ENCODE peak calls at places on chromosomes 13 and 19, in five cellular contexts. One of them, this sample, is unnamed. For H3K4me1, the result is how much of the 10 kb centered on the place peaks cover.

GRCh38 chr13:36526897-36527296 is 94.6 kb downstream of the CCNA1 start:
- DNase-seq in astrocyte: no peak
- DNase-seq in PC-9: no peak
- DNase-seq in ovary: no peak
- DNase-seq in stomach: no peak
- DNase-seq in this sample: peak

GRCh38 chr13:42084722-42085121 is 36.3 kb downstream of the DGKH start:
- DNase-seq in astrocyte: no peak
- DNase-seq in PC-9: no peak
- DNase-seq in ovary: no peak
- DNase-seq in stomach: no peak
- DNase-seq in this sample: no peak

GRCh38 chr19:43662487-43662886 is 7.5 kb downstream of the PLAUR start:
- DNase-seq in astrocyte: no peak
- DNase-seq in PC-9: no peak
- DNase-seq in ovary: no peak
- DNase-seq in stomach: no peak
- DNase-seq in this sample: no peak

GRCh38 chr19:2048959-2049740 is 1.9 kb downstream of the MKNK2 start:
- DNase-seq in astrocyte: no peak
- DNase-seq in PC-9: no peak
- DNase-seq in ovary: no peak
- DNase-seq in stomach: no peak
- DNase-seq in this sample: peak

GRCh38 chr13:35600137-35600536 is 123.6 kb upstream of the MAB21L1 start:
- DNase-seq in astrocyte: peak
- DNase-seq in PC-9: no peak
- DNase-seq in ovary: no peak
- DNase-seq in stomach: no peak
- DNase-seq in this sample: no peak

GRCh38 chr19:41548954-41549688 is 26.8 kb upstream of the CEACAM21 start:
- DNase-seq in astrocyte: no peak
- DNase-seq in PC-9: no peak
- DNase-seq in ovary: no peak
- DNase-seq in stomach: peak
- DNase-seq in this sample: no peak

GRCh38 chr19:46946611-46947238 is 72.9 kb upstream of the NPAS1 start:
- DNase-seq in astrocyte: no peak
- DNase-seq in PC-9: no peak
- DNase-seq in ovary: no peak
- DNase-seq in stomach: no peak
- DNase-seq in this sample: no peak

GRCh38 chr13:80255946-80256345 is 85.0 kb downstream of the SPRY2 start:
- DNase-seq in astrocyte: no peak
- DNase-seq in PC-9: no peak
- DNase-seq in ovary: no peak
- DNase-seq in stomach: no peak
- DNase-seq in this sample: no peak

GRCh38 chr13:90427322-90428272 is 919.9 kb upstream of the MIR17HG start:
- DNase-seq in astrocyte: no peak
- DNase-seq in PC-9: no peak
- DNase-seq in ovary: no peak
- DNase-seq in stomach: no peak
- DNase-seq in this sample: no peak

GRCh38 chr19:39125554-39126311 is at the start of gene PAK4:
- DNase-seq in astrocyte: peak
- DNase-seq in PC-9: peak
- DNase-seq in ovary: peak
- DNase-seq in stomach: peak
- DNase-seq in this sample: peak
- H3K4me1 ChIP-seq in astrocyte: under half
- H3K4me1 ChIP-seq in PC-9: under half
- H3K4me1 ChIP-seq in ovary: under half
- H3K4me1 ChIP-seq in stomach: under half
- H3K4me1 ChIP-seq in this sample: under half

GRCh38 chr13:67134322-67135129 is 95.6 kb downstream of the PCDH9 start:
- DNase-seq in astrocyte: no peak
- DNase-seq in PC-9: no peak
- DNase-seq in ovary: no peak
- DNase-seq in stomach: no peak
- DNase-seq in this sample: no peak
- H3K27ac ChIP-seq in astrocyte: no peak
- H3K27ac ChIP-seq in PC-9: no peak
- H3K27ac ChIP-seq in ovary: no peak
- H3K27ac ChIP-seq in stomach: peak
- H3K27ac ChIP-seq in this sample: no peak

GRCh38 chr19:12828494-12828893 is 5.9 kb downstream of the RTBDN start:
- DNase-seq in astrocyte: no peak
- DNase-seq in PC-9: peak
- DNase-seq in ovary: no peak
- DNase-seq in stomach: peak
- DNase-seq in this sample: no peak

GRCh38 chr19:12821761-12822160 is 12.6 kb downstream of the RTBDN start:
- DNase-seq in astrocyte: no peak
- DNase-seq in PC-9: no peak
- DNase-seq in ovary: no peak
- DNase-seq in stomach: no peak
- DNase-seq in this sample: no peak

GRCh38 chr19:12825259-12826131 is 8.9 kb downstream of the RTBDN start:
- DNase-seq in astrocyte: no peak
- DNase-seq in PC-9: no peak
- DNase-seq in ovary: no peak
- DNase-seq in stomach: peak
- DNase-seq in this sample: no peak
- TF ChIP-seq CTCF in astrocyte: peak
- TF ChIP-seq CTCF in PC-9: peak
- TF ChIP-seq CTCF in ovary: no peak
- TF ChIP-seq CTCF in stomach: peak
- TF ChIP-seq CTCF in this sample: peak

DNA sequence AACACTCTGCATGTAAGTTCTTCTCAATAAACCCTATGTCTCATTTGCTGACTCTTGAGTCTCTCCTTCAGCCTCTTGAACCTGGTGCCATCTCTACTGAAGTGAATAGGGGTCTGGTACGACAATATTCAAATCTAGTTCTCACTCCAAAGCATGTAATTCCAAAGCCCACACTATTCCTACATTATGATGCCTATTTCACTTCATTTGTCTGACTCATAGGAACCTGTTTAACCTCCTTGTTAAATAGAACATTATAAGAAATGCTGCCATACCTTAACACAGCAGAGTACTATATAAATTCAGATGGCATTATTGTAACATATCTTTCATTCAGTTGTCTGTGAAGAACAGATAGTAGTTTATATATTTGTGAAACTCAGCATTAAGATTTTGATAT is 67.1 kb downstream of the STARD13 start:
- DNase-seq in astrocyte: no peak
- DNase-seq in PC-9: no peak
- DNase-seq in ovary: no peak
- DNase-seq in stomach: no peak
- DNase-seq in this sample: no peak
- H3K4me1 ChIP-seq in astrocyte: under half
- H3K4me1 ChIP-seq in PC-9: half or more
- H3K4me1 ChIP-seq in ovary: under half
- H3K4me1 ChIP-seq in stomach: under half
- H3K4me1 ChIP-seq in this sample: under half

GRCh38 chr19:40233811-40234389 is 7.4 kb upstream of the CCNP start:
- DNase-seq in astrocyte: no peak
- DNase-seq in PC-9: no peak
- DNase-seq in ovary: no peak
- DNase-seq in stomach: no peak
- DNase-seq in this sample: no peak

GRCh38 chr19:40231544-40232424 is 5.3 kb upstream of the CCNP start:
- DNase-seq in astrocyte: no peak
- DNase-seq in PC-9: no peak
- DNase-seq in ovary: no peak
- DNase-seq in stomach: no peak
- DNase-seq in this sample: no peak

GRCh38 chr19:40232949-40233810 is 6.7 kb upstream of the CCNP start:
- DNase-seq in astrocyte: no peak
- DNase-seq in PC-9: no peak
- DNase-seq in ovary: no peak
- DNase-seq in stomach: no peak
- DNase-seq in this sample: no peak

GRCh38 chr19:40231057-40231456 is 4.6 kb upstream of the CCNP start:
- DNase-seq in astrocyte: no peak
- DNase-seq in PC-9: no peak
- DNase-seq in ovary: no peak
- DNase-seq in stomach: no peak
- DNase-seq in this sample: no peak

GRCh38 chr19:40232479-40232878 is 6.0 kb upstream of the CCNP start:
- DNase-seq in astrocyte: no peak
- DNase-seq in PC-9: no peak
- DNase-seq in ovary: no peak
- DNase-seq in stomach: no peak
- DNase-seq in this sample: no peak
- H3K27ac ChIP-seq in astrocyte: no peak
- H3K27ac ChIP-seq in PC-9: no peak
- H3K27ac ChIP-seq in ovary: no peak
- H3K27ac ChIP-seq in stomach: no peak
- H3K27ac ChIP-seq in this sample: no peak

DNA sequence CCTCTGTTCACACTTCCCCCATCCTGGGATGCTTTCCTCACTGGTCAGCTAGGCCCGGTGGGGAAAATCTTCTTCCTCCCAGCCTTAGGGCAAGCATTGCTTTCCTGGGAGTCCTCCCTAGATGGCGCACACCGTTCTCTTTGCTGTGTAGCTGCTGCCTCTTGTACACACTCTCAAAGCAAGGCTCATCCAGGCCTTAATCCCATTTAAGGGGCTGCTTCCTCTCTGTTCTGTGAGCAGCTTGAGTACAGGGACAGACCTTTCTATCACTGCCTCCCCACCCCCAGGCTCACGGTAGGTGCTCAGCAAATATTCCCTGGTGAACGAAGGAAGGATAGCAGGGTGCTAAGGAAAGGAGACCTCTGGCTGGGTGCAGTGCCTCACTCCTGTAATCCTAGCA is 11.0 kb downstream of the SLC7A10 start:
- DNase-seq in astrocyte: no peak
- DNase-seq in PC-9: no peak
- DNase-seq in ovary: no peak
- DNase-seq in stomach: no peak
- DNase-seq in this sample: no peak
- TF ChIP-seq CTCF in astrocyte: peak
- TF ChIP-seq CTCF in PC-9: no peak
- TF ChIP-seq CTCF in ovary: no peak
- TF ChIP-seq CTCF in stomach: no peak
- TF ChIP-seq CTCF in this sample: no peak

GRCh38 chr19:33397536-33398360 is 24.2 kb downstream of the CEBPG start:
- DNase-seq in astrocyte: no peak
- DNase-seq in PC-9: no peak
- DNase-seq in ovary: no peak
- DNase-seq in stomach: no peak
- DNase-seq in this sample: peak
- H3K4me1 ChIP-seq in astrocyte: under half
- H3K4me1 ChIP-seq in PC-9: under half
- H3K4me1 ChIP-seq in ovary: under half
- H3K4me1 ChIP-seq in stomach: under half
- H3K4me1 ChIP-seq in this sample: under half

GRCh38 chr19:18427080-18427751 is 8.0 kb downstream of the SSBP4 start:
- DNase-seq in astrocyte: no peak
- DNase-seq in PC-9: no peak
- DNase-seq in ovary: no peak
- DNase-seq in stomach: no peak
- DNase-seq in this sample: no peak

GRCh38 chr19:18426416-18426767 is 7.2 kb downstream of the SSBP4 start:
- DNase-seq in astrocyte: no peak
- DNase-seq in PC-9: no peak
- DNase-seq in ovary: no peak
- DNase-seq in stomach: no peak
- DNase-seq in this sample: no peak

GRCh38 chr19:18428837-18429674 is 8.9 kb downstream of the ISYNA1 start:
- DNase-seq in astrocyte: peak
- DNase-seq in PC-9: no peak
- DNase-seq in ovary: peak
- DNase-seq in stomach: peak
- DNase-seq in this sample: peak

GRCh38 chr19:18428173-18428836 is 9.1 kb downstream of the SSBP4 start:
- DNase-seq in astrocyte: no peak
- DNase-seq in PC-9: no peak
- DNase-seq in ovary: no peak
- DNase-seq in stomach: no peak
- DNase-seq in this sample: no peak

DNA sequence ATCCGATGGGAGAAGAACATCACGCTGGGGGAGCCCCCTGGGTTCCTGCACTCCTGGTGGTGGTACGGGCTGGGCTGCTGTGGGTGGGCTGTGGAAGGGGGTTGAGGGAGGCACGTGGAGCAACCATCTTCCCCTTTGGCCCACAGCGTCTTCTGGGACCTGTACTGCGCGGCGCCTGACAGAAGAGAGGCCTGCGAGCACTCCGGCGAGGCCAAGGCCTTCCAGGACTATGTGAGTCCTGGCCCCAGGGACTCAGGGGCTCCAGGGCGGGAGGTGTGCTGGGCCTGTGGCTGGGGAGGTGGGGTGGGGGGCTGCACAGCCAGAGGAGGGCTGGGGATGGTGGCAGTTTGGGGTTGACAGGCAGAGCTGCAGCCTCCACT is 8.5 kb downstream of the SSBP4 start:
- DNase-seq in astrocyte: no peak
- DNase-seq in PC-9: no peak
- DNase-seq in ovary: no peak
- DNase-seq in stomach: no peak
- DNase-seq in this sample: no peak
- H3K27ac ChIP-seq in astrocyte: no peak
- H3K27ac ChIP-seq in PC-9: no peak
- H3K27ac ChIP-seq in ovary: no peak
- H3K27ac ChIP-seq in stomach: no peak
- H3K27ac ChIP-seq in this sample: no peak

DNA sequence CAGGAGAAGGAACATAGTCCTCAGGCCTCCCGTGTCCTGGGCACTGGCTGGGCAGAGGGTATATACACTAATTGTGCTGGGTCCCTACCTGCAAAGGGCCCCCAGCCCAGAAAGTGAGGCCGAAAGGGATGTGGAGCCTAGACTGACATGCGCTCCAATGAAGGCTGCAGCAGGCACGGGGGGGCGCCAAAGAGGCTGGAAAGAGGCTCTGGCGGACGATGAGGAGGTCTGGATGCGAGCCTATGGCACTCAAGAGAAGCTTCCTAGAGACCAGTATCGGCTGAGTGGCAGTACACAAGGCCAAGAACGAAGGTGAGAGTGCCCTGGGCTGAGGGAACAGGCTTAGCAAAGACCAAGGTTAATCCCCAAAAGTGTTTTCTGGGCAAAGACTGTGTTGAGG is 16.6 kb downstream of the VRK3 start:
- DNase-seq in astrocyte: no peak
- DNase-seq in PC-9: no peak
- DNase-seq in ovary: no peak
- DNase-seq in stomach: no peak
- DNase-seq in this sample: no peak
- TF ChIP-seq CTCF in astrocyte: no peak
- TF ChIP-seq CTCF in PC-9: no peak
- TF ChIP-seq CTCF in ovary: no peak
- TF ChIP-seq CTCF in stomach: no peak
- TF ChIP-seq CTCF in this sample: no peak

This sample was measured in upper lobe of right lung.